ENCODE peak calls at places on chromosome 16, in nine cellular contexts. A, I, L, M, W, D, N, F and S are unnamed samples.

GRCh38 chr16:85370881-85371651 is 242.1 kb upstream of the GSE1 start:
- DNase-seq in A (no peak), I (no peak), L (no peak), M (no peak), W (peak; percentile 73), D (no peak), N (peak; percentile 35), F (peak; percentile 89), S (no peak)

GRCh38 chr16:14146445-14146844 is 75.3 kb downstream of the MRTFB start:
- DNase-seq in A (no peak), I (no peak), L (no peak), M (no peak), W (peak; percentile 49), D (no peak), N (no peak), F (no peak), S (no peak)

GRCh38 chr16:64051826-64052225 is 1070.0 kb downstream of the CDH11 start:
- DNase-seq in A (peak; percentile 65), I (no peak), L (no peak), M (peak; percentile 47), W (no peak), D (no peak), N (no peak), F (no peak), S (no peak)

GRCh38 chr16:5015351-5015750 is 18.4 kb downstream of the NAGPA start:
- DNase-seq in A (no peak), I (no peak), L (no peak), M (no peak), W (no peak), D (no peak), N (no peak), F (no peak), S (no peak)

GRCh38 chr16:28051486-28051885 is 12.0 kb downstream of the GSG1L start:
- DNase-seq in A (no peak), I (no peak), L (no peak), M (no peak), W (no peak), D (no peak), N (no peak), F (no peak), S (no peak)

GRCh38 chr16:46688101-46688656 is 799 bp downstream of the VPS35 start:
- DNase-seq in A (no peak), I (no peak), L (no peak), M (no peak), W (peak; percentile 75), D (peak; percentile 20), N (no peak), F (no peak), S (no peak)

GRCh38 chr16:83706394-83706793 is 101.4 kb upstream of the HSBP1 start:
- DNase-seq in A (no peak), I (no peak), L (no peak), M (no peak), W (no peak), D (no peak), N (no peak), F (no peak), S (no peak)

GRCh38 chr16:64150193-64150592 is 971.7 kb downstream of the CDH11 start:
- DNase-seq in A (no peak), I (no peak), L (no peak), M (no peak), W (no peak), D (peak; percentile 3), N (no peak), F (no peak), S (no peak)

GRCh38 chr16:30666681-30667080 is 8.4 kb downstream of the FBRS start:
- DNase-seq in A (no peak), I (no peak), L (no peak), M (no peak), W (no peak), D (peak; percentile 18), N (no peak), F (no peak), S (no peak)

GRCh38 chr16:27286446-27286845 is 17.9 kb upstream of the NSMCE1 start:
- DNase-seq in A (no peak), I (no peak), L (no peak), M (no peak), W (no peak), D (peak; percentile 97), N (peak; percentile 41), F (no peak), S (peak; percentile 85)

GRCh38 chr16:71311553-71312158 is 22.5 kb upstream of the CMTR2 start:
- DNase-seq in A (peak; percentile 89), I (peak; percentile 50), L (no peak), M (peak; percentile 78), W (peak; percentile 56), D (peak; percentile 5), N (no peak), F (no peak), S (no peak)

GRCh38 chr16:88405325-88406060 is 22.7 kb downstream of the ZNF469 start:
- DNase-seq in A (no peak), I (no peak), L (no peak), M (no peak), W (no peak), D (peak; percentile 46), N (no peak), F (no peak), S (no peak)

DNA sequence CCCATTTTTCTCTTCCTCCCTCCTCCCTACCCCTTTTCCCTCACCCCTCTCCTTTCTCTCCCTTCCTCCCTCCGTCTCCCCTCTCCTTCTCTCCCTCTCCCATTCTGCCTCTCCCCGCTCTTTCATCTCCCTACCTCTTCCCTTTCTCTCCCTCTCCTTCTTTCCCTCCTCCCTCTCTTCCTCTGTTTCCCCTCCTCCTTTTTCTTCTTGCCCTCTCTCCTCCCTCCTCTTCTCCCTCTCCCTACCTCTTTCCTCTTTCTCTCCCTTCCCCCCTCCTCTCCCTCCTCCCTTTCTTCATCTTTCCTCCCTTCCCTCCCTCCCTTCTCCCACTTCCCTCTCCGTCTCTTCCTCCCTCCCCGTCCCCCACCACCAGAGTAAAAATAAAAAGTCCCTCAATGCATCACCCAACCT is 10.5 kb downstream of the CHD9NB start:
- DNase-seq in A (peak; percentile 60), I (no peak), L (no peak), M (no peak), W (no peak), D (no peak), N (no peak), F (no peak), S (no peak)
- H3K27ac ChIP-seq in A (peak overlapping the region; percentile 91), I (no peak overlapping the region), L (no peak overlapping the region), M (no peak overlapping the region), W (no peak overlapping the region), D (peak overlapping the region; percentile 17), N (no peak overlapping the region), F (peak overlapping the region; percentile 32), S (no peak overlapping the region)

DNA sequence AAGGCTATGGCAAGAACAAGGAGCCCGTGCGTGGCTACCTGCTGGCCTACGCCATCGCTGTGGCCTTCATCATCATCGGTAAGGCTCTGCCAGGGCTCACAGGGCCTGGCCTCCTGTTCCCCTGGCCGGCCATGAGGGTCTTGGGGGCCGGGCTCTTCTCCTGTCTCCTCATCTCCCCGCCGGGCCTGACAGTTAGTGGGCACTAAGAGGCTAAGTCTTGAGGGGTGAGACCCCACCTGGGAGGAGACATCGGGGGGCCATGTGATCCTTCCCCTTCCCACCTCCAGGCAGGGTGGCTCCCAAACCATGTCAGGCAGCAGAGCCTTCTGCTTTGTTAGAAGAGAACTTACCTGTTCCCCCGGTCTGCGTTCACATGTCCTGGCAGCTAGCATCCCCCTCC is 15.2 kb downstream of the SLC12A3 start:
- DNase-seq in A (no peak), I (no peak), L (no peak), M (no peak), W (no peak), D (no peak), N (no peak), F (no peak), S (no peak)
- TF ChIP-seq CTCF in A (no peak), I (no peak), L (no peak), M (no peak), W (no peak), D (no peak), N (no peak), F (no peak), S (no peak)

GRCh38 chr16:8957509-8958157 is 6.1 kb downstream of the USP7 start:
- DNase-seq in A (no peak), I (no peak), L (no peak), M (no peak), W (no peak), D (no peak), N (no peak), F (peak; percentile 10), S (no peak)

GRCh38 chr16:8957061-8957392 is 6.7 kb downstream of the USP7 start:
- DNase-seq in A (no peak), I (no peak), L (no peak), M (no peak), W (no peak), D (no peak), N (no peak), F (no peak), S (no peak)

GRCh38 chr16:8959921-8960787 is 3.6 kb downstream of the USP7 start:
- DNase-seq in A (peak; percentile 54), I (peak; percentile 59), L (no peak), M (peak; percentile 44), W (no peak), D (peak; percentile 37), N (no peak), F (no peak), S (no peak)

GRCh38 chr16:8956265-8957060 is 7.2 kb downstream of the USP7 start:
- DNase-seq in A (no peak), I (no peak), L (no peak), M (no peak), W (no peak), D (no peak), N (no peak), F (peak; percentile 78), S (no peak)

DNA sequence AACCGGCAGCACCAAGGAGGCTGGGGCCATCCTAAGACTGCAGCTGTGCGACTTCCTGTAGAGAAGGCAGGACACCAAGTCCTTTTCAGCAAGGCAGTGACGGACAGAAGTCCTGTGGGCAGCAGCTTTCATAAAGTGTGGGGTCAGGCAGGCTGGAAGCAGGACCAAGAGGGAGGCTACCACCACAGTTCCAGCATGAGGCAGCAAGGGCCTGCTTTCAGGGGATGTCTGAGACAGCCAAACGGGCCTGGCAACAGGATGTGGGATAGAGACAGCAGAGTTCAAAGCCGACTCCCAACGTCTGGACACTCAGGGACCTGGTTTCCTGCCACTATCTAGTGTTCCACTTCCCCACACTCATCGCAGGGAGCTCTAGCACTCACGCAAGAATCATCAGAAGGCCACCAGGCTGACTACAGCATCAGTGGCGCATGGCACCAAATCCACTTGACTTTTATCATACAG is 5.3 kb downstream of the USP7 start:
- DNase-seq in A (no peak), I (no peak), L (no peak), M (no peak), W (peak; percentile 69), D (peak; percentile 69), N (peak; percentile 18), F (peak; percentile 76), S (no peak)
- H3K4me3 ChIP-seq in A (peak overlapping the region; percentile 28), I (peak overlapping the region; percentile 25), L (peak overlapping the region; percentile 80), M (no peak overlapping the region), W (peak overlapping the region; percentile 12), D (no peak overlapping the region), N (peak overlapping the region; percentile 39), F (no peak overlapping the region), S (peak overlapping the region; percentile 7)

DNA sequence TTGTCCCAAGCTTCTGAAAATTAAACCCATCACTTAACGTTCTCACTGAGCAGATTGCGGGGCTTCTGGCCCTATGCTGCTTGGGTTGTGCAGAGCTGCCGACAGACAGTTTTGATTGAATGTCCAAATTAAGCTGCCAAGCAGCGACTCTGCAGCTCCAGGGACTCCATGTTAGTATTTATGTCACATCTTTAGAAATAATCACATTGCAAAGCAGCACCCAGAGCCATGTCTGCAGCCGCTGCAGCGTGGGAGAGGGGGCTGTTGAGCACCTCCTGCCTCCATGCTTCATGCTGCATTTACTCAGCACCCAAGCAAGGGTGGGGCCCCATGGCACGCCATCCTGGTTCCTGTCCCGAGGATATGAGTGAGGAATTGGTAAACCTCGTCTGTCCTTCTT is 178.1 kb upstream of the CACNG3 start:
- DNase-seq in A (no peak), I (no peak), L (no peak), M (no peak), W (no peak), D (no peak), N (no peak), F (no peak), S (no peak)
- H3K27ac ChIP-seq in A (no peak overlapping the region), I (no peak overlapping the region), L (no peak overlapping the region), M (no peak overlapping the region), W (no peak overlapping the region), D (no peak overlapping the region), N (no peak overlapping the region), F (no peak overlapping the region), S (no peak overlapping the region)